ENCODE peak calls at places on chromosomes 12 and 14, in eight cellular contexts. One of them, this sample, is unnamed.

GRCh38 chr12:71840226-71840847 is 778 bp downstream of the TBC1D15 start:
- DNase-seq in breast epithelium: no peak
- DNase-seq in PC-3: peak; percentile 77
- DNase-seq in H9: no peak
- DNase-seq in right cardiac atrium: no peak
- DNase-seq in ovary: no peak
- DNase-seq in GM23248: peak; percentile 89
- DNase-seq in A673: peak; percentile 38
- DNase-seq in this sample: peak; percentile 86

GRCh38 chr12:117367006-117367638 is 5.7 kb upstream of the NOS1 start:
- DNase-seq in breast epithelium: peak; percentile 77
- DNase-seq in PC-3: peak; percentile 96
- DNase-seq in H9: peak; percentile 88
- DNase-seq in right cardiac atrium: peak; percentile 44
- DNase-seq in ovary: no peak
- DNase-seq in GM23248: peak; percentile 63
- DNase-seq in A673: peak; percentile 78
- DNase-seq in this sample: peak; percentile 63

GRCh38 chr12:104303538-104304151 is at the start of gene EID3:
- DNase-seq in breast epithelium: peak; percentile 86
- DNase-seq in PC-3: no peak
- DNase-seq in H9: peak; percentile 92
- DNase-seq in right cardiac atrium: peak; percentile 93
- DNase-seq in ovary: peak; percentile 91
- DNase-seq in GM23248: peak; percentile 97
- DNase-seq in A673: peak; percentile 62
- DNase-seq in this sample: peak; percentile 81

GRCh38 chr14:103499709-103500108 is 22.9 kb downstream of the CKB start:
- DNase-seq in breast epithelium: no peak
- DNase-seq in PC-3: no peak
- DNase-seq in H9: no peak
- DNase-seq in right cardiac atrium: no peak
- DNase-seq in ovary: no peak
- DNase-seq in GM23248: no peak
- DNase-seq in A673: no peak
- DNase-seq in this sample: no peak

GRCh38 chr12:38386238-38386985 is 69.8 kb downstream of the ALG10B start:
- DNase-seq in breast epithelium: no peak
- DNase-seq in PC-3: peak; percentile 78
- DNase-seq in H9: no peak
- DNase-seq in right cardiac atrium: no peak
- DNase-seq in ovary: no peak
- DNase-seq in GM23248: no peak
- DNase-seq in A673: no peak
- DNase-seq in this sample: no peak

GRCh38 chr12:63961048-63961447 is 116.5 kb downstream of the SRGAP1 start:
- DNase-seq in breast epithelium: no peak
- DNase-seq in PC-3: no peak
- DNase-seq in H9: no peak
- DNase-seq in right cardiac atrium: no peak
- DNase-seq in ovary: no peak
- DNase-seq in GM23248: no peak
- DNase-seq in A673: no peak
- DNase-seq in this sample: no peak

GRCh38 chr12:123972448-123973401 is at the start of the genes CCDC92 and ZNF664:
- DNase-seq in breast epithelium: peak; percentile 88
- DNase-seq in PC-3: peak; percentile 96
- DNase-seq in H9: peak; percentile 96
- DNase-seq in right cardiac atrium: peak; percentile 92
- DNase-seq in ovary: peak; percentile 96
- DNase-seq in GM23248: peak; percentile 93
- DNase-seq in A673: peak; percentile 94
- DNase-seq in this sample: peak; percentile 90

GRCh38 chr12:93243689-93244513 is 133.8 kb upstream of the NUDT4 start:
- DNase-seq in breast epithelium: no peak
- DNase-seq in PC-3: peak; percentile 41
- DNase-seq in H9: no peak
- DNase-seq in right cardiac atrium: no peak
- DNase-seq in ovary: no peak
- DNase-seq in GM23248: peak; percentile 84
- DNase-seq in A673: peak; percentile 45
- DNase-seq in this sample: peak; percentile 90

GRCh38 chr12:79373896-79374499 is 316.8 kb downstream of the PAWR start:
- DNase-seq in breast epithelium: no peak
- DNase-seq in PC-3: peak; percentile 64
- DNase-seq in H9: no peak
- DNase-seq in right cardiac atrium: no peak
- DNase-seq in ovary: peak; percentile 25
- DNase-seq in GM23248: peak; percentile 56
- DNase-seq in A673: peak; percentile 71
- DNase-seq in this sample: peak; percentile 41

GRCh38 chr12:52570511-52570910 is 3.1 kb downstream of the KRT74 start:
- DNase-seq in breast epithelium: no peak
- DNase-seq in PC-3: no peak
- DNase-seq in H9: no peak
- DNase-seq in right cardiac atrium: no peak
- DNase-seq in ovary: no peak
- DNase-seq in GM23248: no peak
- DNase-seq in A673: no peak
- DNase-seq in this sample: no peak

GRCh38 chr12:113136128-113136989 is 798 bp upstream of the RASAL1 start:
- DNase-seq in breast epithelium: no peak
- DNase-seq in PC-3: no peak
- DNase-seq in H9: no peak
- DNase-seq in right cardiac atrium: no peak
- DNase-seq in ovary: no peak
- DNase-seq in GM23248: no peak
- DNase-seq in A673: peak; percentile 54
- DNase-seq in this sample: no peak

GRCh38 chr14:77376380-77376770 is 519 bp downstream of the TMED8 start:
- DNase-seq in breast epithelium: no peak
- DNase-seq in PC-3: peak; percentile 27
- DNase-seq in H9: peak; percentile 41
- DNase-seq in right cardiac atrium: peak; percentile 28
- DNase-seq in ovary: peak; percentile 38
- DNase-seq in GM23248: peak; percentile 56
- DNase-seq in A673: peak; percentile 39
- DNase-seq in this sample: peak; percentile 7

GRCh38 chr14:68199465-68200145 is 380.0 kb downstream of the RAD51B start:
- DNase-seq in breast epithelium: no peak
- DNase-seq in PC-3: no peak
- DNase-seq in H9: peak; percentile 68
- DNase-seq in right cardiac atrium: peak; percentile 51
- DNase-seq in ovary: peak; percentile 38
- DNase-seq in GM23248: no peak
- DNase-seq in A673: peak; percentile 27
- DNase-seq in this sample: peak; percentile 90

GRCh38 chr14:60095781-60096450 is 4.2 kb downstream of the PCNX4 start:
- DNase-seq in breast epithelium: no peak
- DNase-seq in PC-3: peak; percentile 79
- DNase-seq in H9: no peak
- DNase-seq in right cardiac atrium: no peak
- DNase-seq in ovary: no peak
- DNase-seq in GM23248: peak; percentile 69
- DNase-seq in A673: no peak
- DNase-seq in this sample: peak; percentile 88

GRCh38 chr12:116263431-116263830 is 14.1 kb downstream of the MED13L start:
- DNase-seq in breast epithelium: no peak
- DNase-seq in PC-3: no peak
- DNase-seq in H9: no peak
- DNase-seq in right cardiac atrium: no peak
- DNase-seq in ovary: no peak
- DNase-seq in GM23248: no peak
- DNase-seq in A673: no peak
- DNase-seq in this sample: no peak

GRCh38 chr12:1044697-1045096 is 53.7 kb downstream of the ERC1 start:
- DNase-seq in breast epithelium: no peak
- DNase-seq in PC-3: peak; percentile 77
- DNase-seq in H9: no peak
- DNase-seq in right cardiac atrium: no peak
- DNase-seq in ovary: no peak
- DNase-seq in GM23248: peak; percentile 63
- DNase-seq in A673: peak; percentile 12
- DNase-seq in this sample: peak; percentile 66

GRCh38 chr12:108425238-108425795 is 86.2 kb upstream of the CMKLR1 start:
- DNase-seq in breast epithelium: no peak
- DNase-seq in PC-3: no peak
- DNase-seq in H9: peak; percentile 73
- DNase-seq in right cardiac atrium: no peak
- DNase-seq in ovary: no peak
- DNase-seq in GM23248: peak; percentile 42
- DNase-seq in A673: no peak
- DNase-seq in this sample: no peak

DNA sequence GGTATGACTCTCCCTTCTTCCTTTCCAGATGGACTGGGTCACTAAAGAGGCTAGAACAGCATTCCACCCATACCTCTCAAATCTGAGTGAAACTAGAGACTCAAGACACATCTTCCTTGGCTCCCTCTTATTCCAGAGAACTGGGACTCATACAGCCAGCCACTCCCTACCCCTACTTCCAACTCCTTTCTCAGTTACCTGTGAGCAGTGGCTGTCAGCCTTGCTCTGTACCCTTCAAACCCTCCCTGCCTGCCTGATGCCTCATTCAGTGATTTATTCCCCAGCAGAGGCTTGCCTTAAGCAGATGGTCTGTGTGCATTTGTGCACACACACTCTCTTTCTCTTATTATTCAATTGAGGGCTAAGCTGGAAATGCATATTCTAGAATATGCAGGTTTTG is 14.6 kb downstream of the GPR84 start:
- DNase-seq in breast epithelium: no peak
- DNase-seq in PC-3: no peak
- DNase-seq in H9: no peak
- DNase-seq in right cardiac atrium: no peak
- DNase-seq in ovary: no peak
- DNase-seq in GM23248: no peak
- DNase-seq in A673: no peak
- DNase-seq in this sample: no peak
- H3K4me1 ChIP-seq in breast epithelium: no peaks in the 10 kb centered on the region
- H3K4me1 ChIP-seq in PC-3: no peaks in the 10 kb centered on the region
- H3K4me1 ChIP-seq in H9: peaks cover 17% of the 10 kb centered on the region
- H3K4me1 ChIP-seq in right cardiac atrium: peaks cover 5% of the 10 kb centered on the region
- H3K4me1 ChIP-seq in ovary: peaks cover 19% of the 10 kb centered on the region
- H3K4me1 ChIP-seq in GM23248: peaks cover 22% of the 10 kb centered on the region
- H3K4me1 ChIP-seq in A673: peaks cover 27% of the 10 kb centered on the region
- H3K4me1 ChIP-seq in this sample: peaks cover 14% of the 10 kb centered on the region

GRCh38 chr14:99812096-99812750 is 19.0 kb downstream of the EML1 start:
- DNase-seq in breast epithelium: no peak
- DNase-seq in PC-3: no peak
- DNase-seq in H9: no peak
- DNase-seq in right cardiac atrium: no peak
- DNase-seq in ovary: no peak
- DNase-seq in GM23248: no peak
- DNase-seq in A673: no peak
- DNase-seq in this sample: no peak
- H3K27ac ChIP-seq in breast epithelium: no peak overlapping the region
- H3K27ac ChIP-seq in PC-3: no peak overlapping the region
- H3K27ac ChIP-seq in H9: no peak overlapping the region
- H3K27ac ChIP-seq in right cardiac atrium: no peak overlapping the region
- H3K27ac ChIP-seq in ovary: no peak overlapping the region
- H3K27ac ChIP-seq in GM23248: no peak overlapping the region
- H3K27ac ChIP-seq in A673: no peak overlapping the region
- H3K27ac ChIP-seq in this sample: no peak overlapping the region

GRCh38 chr14:62101189-62101588 is 339.0 kb downstream of the SNAPC1 start:
- DNase-seq in breast epithelium: no peak
- DNase-seq in PC-3: no peak
- DNase-seq in H9: no peak
- DNase-seq in right cardiac atrium: no peak
- DNase-seq in ovary: no peak
- DNase-seq in GM23248: no peak
- DNase-seq in A673: no peak
- DNase-seq in this sample: no peak
- H3K4me1 ChIP-seq in breast epithelium: no peaks in the 10 kb centered on the region
- H3K4me1 ChIP-seq in PC-3: no peaks in the 10 kb centered on the region
- H3K4me1 ChIP-seq in H9: no peaks in the 10 kb centered on the region
- H3K4me1 ChIP-seq in right cardiac atrium: no peaks in the 10 kb centered on the region
- H3K4me1 ChIP-seq in ovary: no peaks in the 10 kb centered on the region
- H3K4me1 ChIP-seq in GM23248: no peaks in the 10 kb centered on the region
- H3K4me1 ChIP-seq in A673: no peaks in the 10 kb centered on the region
- H3K4me1 ChIP-seq in this sample: no peaks in the 10 kb centered on the region

DNA sequence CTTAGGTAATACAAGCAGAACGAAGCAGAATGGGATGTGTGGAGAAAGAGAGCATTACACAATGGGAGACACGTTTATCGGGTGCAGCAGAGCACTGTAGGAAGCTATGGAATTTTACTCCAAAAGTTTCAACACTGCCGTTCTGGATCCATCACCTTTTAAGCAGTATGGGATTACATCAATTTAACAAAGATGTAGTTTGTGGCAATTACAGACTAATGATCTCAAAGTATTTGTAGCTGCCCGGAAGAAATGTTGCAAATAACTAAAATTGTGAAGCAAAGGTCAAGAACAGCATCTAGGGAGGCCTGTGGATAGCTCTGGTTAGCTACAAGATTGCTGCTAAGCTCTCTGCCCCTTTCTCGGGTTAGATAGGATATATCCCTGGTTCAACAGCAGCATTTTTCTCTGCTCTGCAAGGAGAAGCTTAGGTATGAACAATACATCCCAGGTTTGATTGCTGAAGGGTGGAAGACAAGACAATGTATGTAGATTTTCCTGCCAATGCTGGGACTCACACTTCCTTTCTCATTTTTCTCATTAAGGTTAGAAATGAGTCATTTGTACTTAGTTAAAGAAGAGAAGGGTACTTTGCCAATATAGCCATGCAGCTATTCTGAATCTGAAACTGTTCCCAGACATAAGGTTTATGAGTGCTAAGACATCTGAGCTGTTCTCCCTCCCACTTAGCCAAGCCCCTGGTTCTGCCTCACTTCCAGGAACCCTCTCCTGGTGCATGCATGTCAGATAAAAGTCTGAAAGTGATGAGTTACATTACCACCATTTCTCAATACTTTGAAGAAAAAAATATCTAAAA is 75.0 kb upstream of the HIF1A start:
- DNase-seq in breast epithelium: no peak
- DNase-seq in PC-3: peak; percentile 56
- DNase-seq in H9: no peak
- DNase-seq in right cardiac atrium: peak; percentile 34
- DNase-seq in ovary: no peak
- DNase-seq in GM23248: peak; percentile 95
- DNase-seq in A673: no peak
- DNase-seq in this sample: peak; percentile 96
- H3K27ac ChIP-seq in breast epithelium: no peak overlapping the region
- H3K27ac ChIP-seq in PC-3: peak overlapping the region; percentile 50
- H3K27ac ChIP-seq in H9: no peak overlapping the region
- H3K27ac ChIP-seq in right cardiac atrium: no peak overlapping the region
- H3K27ac ChIP-seq in ovary: no peak overlapping the region
- H3K27ac ChIP-seq in GM23248: peak overlapping the region; percentile 84
- H3K27ac ChIP-seq in A673: no peak overlapping the region
- H3K27ac ChIP-seq in this sample: no peak overlapping the region